ENCODE peak calls at places on chromosomes 5 and 9, in five cellular contexts. M, D, S, U and E are unnamed samples.

GRCh38 chr5:172107606-172108005 is 80.4 kb downstream of the STK10 start:
- DNase-seq in M (no peak), D (no peak), S (peak; percentile 24), U (peak; percentile 48), E (no peak)

GRCh38 chr5:111779260-111780254 is 22.6 kb upstream of the NREP start:
- DNase-seq in M (no peak), D (no peak), S (no peak), U (no peak), E (no peak)

GRCh38 chr9:76761448-76761847 is 2.8 kb upstream of the PCA3 start:
- DNase-seq in M (no peak), D (no peak), S (peak; percentile 11), U (no peak), E (no peak)

GRCh38 chr9:71609453-71609840 is 158.9 kb downstream of the CEMIP2 start:
- DNase-seq in M (no peak), D (no peak), S (no peak), U (no peak), E (no peak)

GRCh38 chr5:175690586-175690985 is 32.7 kb downstream of the HRH2 start:
- DNase-seq in M (no peak), D (no peak), S (no peak), U (peak; percentile 41), E (no peak)

GRCh38 chr9:32571969-32572899 is 725 bp downstream of the NDUFB6 start:
- DNase-seq in M (peak; percentile 53), D (peak; percentile 80), S (peak; percentile 89), U (peak; percentile 86), E (peak; percentile 86)

GRCh38 chr5:151196556-151197290 is 27.2 kb downstream of the CCDC69 start:
- DNase-seq in M (no peak), D (no peak), S (no peak), U (no peak), E (no peak)

GRCh38 chr5:36820900-36821299 is 55.7 kb upstream of the NIPBL start:
- DNase-seq in M (no peak), D (no peak), S (no peak), U (no peak), E (no peak)

GRCh38 chr9:83979812-83980394 is at the start of gene HNRNPK:
- DNase-seq in M (peak; percentile 100), D (peak; percentile 100), S (peak; percentile 98), U (peak; percentile 98), E (peak; percentile 99)

GRCh38 chr9:126301985-126302603 is 24.5 kb upstream of the MVB12B start:
- DNase-seq in M (no peak), D (peak; percentile 73), S (peak; percentile 75), U (no peak), E (peak; percentile 88)
- H3K27ac ChIP-seq in M (no peak overlapping the region), D (no peak overlapping the region), S (no peak overlapping the region), U (no peak overlapping the region), E (no peak overlapping the region)

GRCh38 chr5:72281430-72281763 is 38.6 kb downstream of the MRPS27 start:
- DNase-seq in M (no peak), D (no peak), S (no peak), U (no peak), E (no peak)

GRCh38 chr5:72282878-72283277 is 37.2 kb downstream of the MRPS27 start:
- DNase-seq in M (no peak), D (no peak), S (no peak), U (no peak), E (no peak)

GRCh38 chr5:72283358-72283757 is 36.7 kb downstream of the MRPS27 start:
- DNase-seq in M (no peak), D (no peak), S (no peak), U (no peak), E (no peak)

GRCh38 chr5:72281764-72282499 is 38.1 kb downstream of the MRPS27 start:
- DNase-seq in M (no peak), D (no peak), S (no peak), U (no peak), E (no peak)

DNA sequence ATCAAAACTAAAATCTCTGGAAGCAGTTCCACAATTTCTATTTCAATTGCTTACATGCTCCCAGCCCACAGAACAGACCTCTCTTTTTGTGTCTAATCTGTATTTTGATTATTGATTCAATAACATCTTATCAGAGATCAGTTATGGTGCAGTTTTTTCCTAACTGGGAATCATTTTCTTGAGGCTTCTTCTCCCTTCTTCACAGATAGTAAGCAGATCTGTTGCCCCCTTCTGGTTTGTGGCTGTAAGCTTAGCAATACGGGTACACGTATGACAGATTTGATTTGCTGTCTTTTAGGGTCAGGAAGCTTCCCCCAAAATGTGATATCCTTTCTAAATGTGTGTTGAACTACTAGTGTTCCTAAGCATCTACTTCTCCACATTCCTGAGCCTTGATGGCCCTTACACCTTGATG is 39.4 kb downstream of the MRPS27 start:
- DNase-seq in M (no peak), D (no peak), S (peak; percentile 55), U (no peak), E (peak; percentile 60)
- TF ChIP-seq CTCF in M (peak; percentile 34), D (no peak), S (peak; percentile 49), U (no peak), E (peak; percentile 79)

GRCh38 chr9:94826644-94827410 is 100.3 kb downstream of the AOPEP start:
- DNase-seq in M (no peak), D (no peak), S (no peak), U (no peak), E (peak; percentile 30)

GRCh38 chr9:94829380-94830070 is 103.0 kb downstream of the AOPEP start:
- DNase-seq in M (no peak), D (peak; percentile 34), S (no peak), U (no peak), E (peak; percentile 19)

GRCh38 chr9:94826044-94826443 is 99.5 kb downstream of the AOPEP start:
- DNase-seq in M (no peak), D (peak; percentile 34), S (no peak), U (no peak), E (peak; percentile 43)

GRCh38 chr9:94825620-94825958 is 99.1 kb downstream of the AOPEP start:
- DNase-seq in M (no peak), D (peak; percentile 32), S (no peak), U (no peak), E (no peak)

DNA sequence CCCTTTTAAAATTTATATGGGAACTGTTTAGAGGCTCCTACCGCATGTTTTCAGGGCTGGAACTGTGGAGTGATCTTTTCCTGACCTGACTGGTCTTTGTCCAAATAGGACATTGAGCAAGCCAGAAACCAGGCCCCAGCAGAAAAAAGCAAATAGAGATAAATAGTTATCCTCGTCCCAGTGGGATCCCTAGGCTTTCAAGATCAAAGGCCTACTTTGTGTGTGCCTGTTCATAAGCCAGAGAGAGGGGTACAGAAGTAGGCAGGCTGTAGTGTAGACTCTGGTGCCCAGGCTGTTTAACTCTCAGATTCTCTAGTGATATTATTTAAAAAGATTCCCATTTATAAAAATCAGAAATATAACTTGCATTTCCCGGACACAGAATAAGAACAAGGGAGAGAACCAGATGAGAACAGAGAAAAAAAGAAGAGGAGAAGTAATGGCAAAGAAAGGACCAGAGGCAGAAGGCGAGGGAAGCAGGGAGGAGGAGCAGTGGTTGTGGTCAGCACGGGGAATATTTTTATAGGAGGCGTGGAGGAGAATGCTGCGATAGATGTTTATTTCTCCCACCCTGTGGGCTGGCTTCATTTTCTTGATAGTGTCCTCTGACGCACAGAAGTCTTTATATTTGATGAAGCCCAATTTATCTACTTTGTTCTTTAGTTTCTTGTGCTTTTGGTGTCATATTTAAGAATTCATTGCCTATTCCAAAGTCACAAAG is 101.2 kb downstream of the AOPEP start:
- DNase-seq in M (no peak), D (peak; percentile 30), S (no peak), U (no peak), E (peak; percentile 7)
- H3K27ac ChIP-seq in M (no peak overlapping the region), D (peak overlapping the region; percentile 41), S (peak overlapping the region; percentile 80), U (peak overlapping the region; percentile 12), E (no peak overlapping the region)

GRCh38 chr5:131613423-131613822 is 21.6 kb downstream of the RAPGEF6 start:
- DNase-seq in M (no peak), D (no peak), S (no peak), U (no peak), E (no peak)

GRCh38 chr5:131611064-131611381 is 24.0 kb downstream of the RAPGEF6 start:
- DNase-seq in M (no peak), D (no peak), S (no peak), U (no peak), E (no peak)

GRCh38 chr5:131619102-131619501 is 15.9 kb downstream of the RAPGEF6 start:
- DNase-seq in M (no peak), D (no peak), S (no peak), U (no peak), E (no peak)

GRCh38 chr5:131617140-131617822 is 17.7 kb downstream of the RAPGEF6 start:
- DNase-seq in M (no peak), D (no peak), S (no peak), U (no peak), E (no peak)

GRCh38 chr5:131615953-131616352 is 19.1 kb downstream of the RAPGEF6 start:
- DNase-seq in M (no peak), D (no peak), S (no peak), U (no peak), E (no peak)
- TF ChIP-seq CTCF in M (no peak), D (no peak), S (no peak), U (no peak), E (no peak)

DNA sequence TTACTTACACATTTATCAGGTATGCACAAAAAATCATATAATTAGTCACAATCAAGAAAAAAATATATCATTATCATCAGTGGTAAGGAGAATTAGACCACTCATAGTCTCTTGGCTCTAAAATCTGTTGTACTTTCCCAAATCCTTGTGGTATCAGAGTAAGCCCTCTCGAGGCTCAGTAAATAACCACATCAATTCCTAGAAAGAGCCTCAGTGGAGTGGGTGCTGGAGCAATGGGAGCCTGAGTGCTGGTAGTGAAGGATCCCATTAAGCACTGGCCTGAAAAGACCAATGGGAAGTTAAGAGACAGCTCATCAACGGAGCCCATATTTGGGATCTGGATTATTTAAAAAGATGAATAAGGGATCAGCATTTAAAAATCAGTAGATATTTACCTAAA is 130.3 kb upstream of the EFNA5 start:
- DNase-seq in M (no peak), D (no peak), S (no peak), U (no peak), E (no peak)
- H3K27ac ChIP-seq in M (no peak overlapping the region), D (no peak overlapping the region), S (no peak overlapping the region), U (no peak overlapping the region), E (no peak overlapping the region)

GRCh38 chr5:132426525-132427138 is 57.1 kb downstream of the SLC22A5 start:
- DNase-seq in M (peak; percentile 58), D (peak; percentile 74), S (peak; percentile 65), U (peak; percentile 95), E (peak; percentile 87)
- TF ChIP-seq CTCF in M (peak; percentile 15), D (peak; percentile 22), S (peak; percentile 20), U (peak; percentile 30), E (peak; percentile 81)

DNA sequence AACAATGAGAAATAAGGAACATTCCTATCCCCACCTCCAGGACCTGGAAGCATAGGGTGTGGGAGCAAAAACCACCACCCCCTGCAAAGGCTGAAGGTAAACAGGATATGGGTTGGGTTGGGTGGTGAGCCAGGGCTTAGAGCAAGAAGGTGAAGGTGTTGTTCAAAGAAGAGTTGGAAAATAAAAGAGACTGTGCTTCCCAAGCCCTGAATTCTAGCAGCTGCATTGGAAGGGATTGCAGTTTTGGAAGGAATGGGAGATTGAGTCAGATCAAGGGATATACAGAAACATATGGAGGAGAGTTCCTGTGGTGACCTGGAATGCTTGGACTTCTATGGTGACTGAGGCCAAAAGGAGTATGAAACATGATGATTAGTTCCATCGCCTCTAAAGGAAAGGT is 24.7 kb upstream of the MTAP start:
- DNase-seq in M (no peak), D (no peak), S (no peak), U (no peak), E (peak; percentile 60)
- H3K27ac ChIP-seq in M (no peak overlapping the region), D (no peak overlapping the region), S (no peak overlapping the region), U (no peak overlapping the region), E (no peak overlapping the region)

GRCh38 chr9:99889120-99889519 is 17.3 kb upstream of the STX17 start:
- DNase-seq in M (no peak), D (no peak), S (no peak), U (no peak), E (no peak)
- TF ChIP-seq CTCF in M (no peak), D (no peak), S (no peak), U (no peak), E (peak; percentile 15)